ENCODE peak calls at places on chromosome X, in nine cellular contexts. Z is NCI-H1105, C is AG08395, D is ureter, H is heart right ventricle, U is BE2C, Y is PC-3, X is fibroblast of lung, I is sigmoid colon. N is an unnamed sample.
A peak's percentile ranks its signal among the peaks of the same experiment; 100 is the strongest.

GRCh38 chrX:131763674-131764073 is 219.8 kb downstream of the OR13H1 start:
- DNase-seq in Z (no peak), C (peak; percentile 61), D (peak; percentile 92), H (no peak), U (no peak), Y (peak; percentile 57), X (peak; percentile 65), I (peak; percentile 94), N (no peak)

GRCh38 chrX:112664928-112665327 is 14.8 kb downstream of the LHFPL1 start:
- DNase-seq in Z (no peak), C (no peak), D (no peak), H (no peak), U (no peak), Y (no peak), X (no peak), I (no peak), N (no peak)

GRCh38 chrX:65253817-65254216 is 277.6 kb upstream of the ZC4H2 start:
- DNase-seq in Z (no peak), C (no peak), D (no peak), H (no peak), U (no peak), Y (no peak), X (no peak), I (no peak), N (no peak)

GRCh38 chrX:75301060-75301459 is 27.2 kb downstream of the UPRT start:
- DNase-seq in Z (no peak), C (no peak), D (no peak), H (no peak), U (no peak), Y (no peak), X (peak; percentile 53), I (no peak), N (no peak)

GRCh38 chrX:132631579-132632232 is 142.9 kb upstream of the MBNL3 start:
- DNase-seq in Z (peak; percentile 21), C (peak; percentile 57), D (no peak), H (no peak), U (no peak), Y (peak; percentile 55), X (peak; percentile 17), I (no peak), N (no peak)

GRCh38 chrX:18810416-18810815 is 103.0 kb downstream of the PPEF1 start:
- DNase-seq in Z (no peak), C (no peak), D (no peak), H (no peak), U (no peak), Y (no peak), X (peak; percentile 21), I (no peak), N (no peak)

GRCh38 chrX:15299945-15300851 is 15.2 kb downstream of the ASB11 start:
- DNase-seq in Z (no peak), C (peak; percentile 46), D (no peak), H (no peak), U (no peak), Y (peak; percentile 58), X (peak; percentile 2), I (no peak), N (no peak)

GRCh38 chrX:151982217-151982616 is 7.7 kb upstream of the GABRE start:
- DNase-seq in Z (peak; percentile 27), C (peak; percentile 60), D (no peak), H (no peak), U (no peak), Y (peak; percentile 28), X (peak; percentile 92), I (no peak), N (peak; percentile 73)

GRCh38 chrX:28108186-28108945 is 127.1 kb upstream of the DCAF8L1 start:
- DNase-seq in Z (no peak), C (no peak), D (no peak), H (no peak), U (no peak), Y (peak; percentile 53), X (no peak), I (no peak), N (no peak)

GRCh38 chrX:115895678-115896329 is 274.7 kb upstream of the AGTR2 start:
- DNase-seq in Z (no peak), C (no peak), D (no peak), H (no peak), U (no peak), Y (no peak), X (no peak), I (no peak), N (peak; percentile 50)

GRCh38 chrX:101078716-101079115 is at the start of gene TMEM35A:
- DNase-seq in Z (no peak), C (peak; percentile 15), D (no peak), H (no peak), U (no peak), Y (no peak), X (peak; percentile 44), I (no peak), N (peak; percentile 79)

GRCh38 chrX:23779025-23779424 is 3.9 kb upstream of the SAT1 start:
- DNase-seq in Z (no peak), C (peak; percentile 31), D (no peak), H (no peak), U (no peak), Y (peak; percentile 94), X (peak; percentile 59), I (no peak), N (no peak)

GRCh38 chrX:87391742-87392141 is 125.9 kb upstream of the KLHL4 start:
- DNase-seq in Z (no peak), C (no peak), D (no peak), H (no peak), U (no peak), Y (no peak), X (no peak), I (no peak), N (no peak)

GRCh38 chrX:13128104-13128503 is 83.7 kb upstream of the FAM9C start:
- DNase-seq in Z (no peak), C (peak; percentile 22), D (no peak), H (no peak), U (no peak), Y (peak; percentile 54), X (no peak), I (no peak), N (no peak)

GRCh38 chrX:114800719-114801118 is 216.7 kb downstream of the IL13RA2 start:
- DNase-seq in Z (no peak), C (peak; percentile 36), D (no peak), H (no peak), U (no peak), Y (peak; percentile 77), X (peak; percentile 15), I (no peak), N (no peak)

GRCh38 chrX:45434231-45434630 is 233.6 kb upstream of the DIPK2B start:
- DNase-seq in Z (no peak), C (no peak), D (peak; percentile 45), H (no peak), U (no peak), Y (no peak), X (no peak), I (no peak), N (no peak)

GRCh38 chrX:134803551-134804183 is 145.4 kb upstream of the PLAC1 start:
- DNase-seq in Z (no peak), C (no peak), D (no peak), H (no peak), U (no peak), Y (no peak), X (no peak), I (no peak), N (no peak)

N was measured in osteoblast.